ENCODE peak calls at places on chromosome 9, in five cellular contexts. One of them, this sample, is unnamed.

GRCh38 chr9:35741740-35742139 is 7.3 kb downstream of the GBA2 start:
- DNase-seq in H1: no peak
- DNase-seq in GM12878: no peak
- DNase-seq in HepG2: no peak
- DNase-seq in K562: no peak
- DNase-seq in this sample: no peak

GRCh38 chr9:79641055-79641454 is 69.3 kb downstream of the TLE4 start:
- DNase-seq in H1: no peak
- DNase-seq in GM12878: no peak
- DNase-seq in HepG2: no peak
- DNase-seq in K562: no peak
- DNase-seq in this sample: no peak

GRCh38 chr9:20262611-20263010 is 359.7 kb downstream of the MLLT3 start:
- DNase-seq in H1: no peak
- DNase-seq in GM12878: no peak
- DNase-seq in HepG2: no peak
- DNase-seq in K562: no peak
- DNase-seq in this sample: no peak

GRCh38 chr9:127555830-127556820 is 56.0 kb upstream of the STXBP1 start:
- DNase-seq in H1: no peak
- DNase-seq in GM12878: peak; percentile 24
- DNase-seq in HepG2: no peak
- DNase-seq in K562: peak; percentile 65
- DNase-seq in this sample: no peak

GRCh38 chr9:137715321-137715720 is 96.5 kb downstream of the EHMT1 start:
- DNase-seq in H1: no peak
- DNase-seq in GM12878: no peak
- DNase-seq in HepG2: no peak
- DNase-seq in K562: no peak
- DNase-seq in this sample: no peak

GRCh38 chr9:112848316-112849151 is 42.1 kb downstream of the SLC46A2 start:
- DNase-seq in H1: no peak
- DNase-seq in GM12878: no peak
- DNase-seq in HepG2: no peak
- DNase-seq in K562: no peak
- DNase-seq in this sample: peak; percentile 30

GRCh38 chr9:22463205-22463604 is 16.6 kb downstream of the DMRTA1 start:
- DNase-seq in H1: no peak
- DNase-seq in GM12878: no peak
- DNase-seq in HepG2: no peak
- DNase-seq in K562: no peak
- DNase-seq in this sample: no peak

GRCh38 chr9:11275158-11275695 is 662.4 kb upstream of the PTPRD start:
- DNase-seq in H1: no peak
- DNase-seq in GM12878: no peak
- DNase-seq in HepG2: peak; percentile 1
- DNase-seq in K562: no peak
- DNase-seq in this sample: no peak

GRCh38 chr9:124215956-124216355 is 41.8 kb upstream of the NEK6 start:
- DNase-seq in H1: no peak
- DNase-seq in GM12878: no peak
- DNase-seq in HepG2: no peak
- DNase-seq in K562: no peak
- DNase-seq in this sample: no peak

GRCh38 chr9:68750786-68751185 is 45.7 kb downstream of the PIP5K1B start:
- DNase-seq in H1: no peak
- DNase-seq in GM12878: no peak
- DNase-seq in HepG2: peak; percentile 23
- DNase-seq in K562: no peak
- DNase-seq in this sample: no peak

GRCh38 chr9:138071292-138071691 is 193.7 kb downstream of the CACNA1B start:
- DNase-seq in H1: no peak
- DNase-seq in GM12878: no peak
- DNase-seq in HepG2: no peak
- DNase-seq in K562: no peak
- DNase-seq in this sample: no peak

GRCh38 chr9:107465467-107466451 is 23.8 kb downstream of the KLF4 start:
- DNase-seq in H1: no peak
- DNase-seq in GM12878: no peak
- DNase-seq in HepG2: no peak
- DNase-seq in K562: peak; percentile 57
- DNase-seq in this sample: peak; percentile 79

GRCh38 chr9:77883846-77884771 is 147.5 kb downstream of the GNAQ start:
- DNase-seq in H1: peak; percentile 29
- DNase-seq in GM12878: no peak
- DNase-seq in HepG2: no peak
- DNase-seq in K562: no peak
- DNase-seq in this sample: no peak

GRCh38 chr9:76756273-76756650 is 8.0 kb upstream of the PCA3 start:
- DNase-seq in H1: peak; percentile 25
- DNase-seq in GM12878: no peak
- DNase-seq in HepG2: peak; percentile 7
- DNase-seq in K562: no peak
- DNase-seq in this sample: peak; percentile 69

GRCh38 chr9:108961151-108961550 is 27.0 kb downstream of the ABITRAM start:
- DNase-seq in H1: no peak
- DNase-seq in GM12878: no peak
- DNase-seq in HepG2: no peak
- DNase-seq in K562: no peak
- DNase-seq in this sample: no peak

GRCh38 chr9:36436909-36437308 is 36.8 kb upstream of the RNF38 start:
- DNase-seq in H1: no peak
- DNase-seq in GM12878: no peak
- DNase-seq in HepG2: no peak
- DNase-seq in K562: no peak
- DNase-seq in this sample: no peak

GRCh38 chr9:114220129-114220541 is 64.8 kb downstream of the COL27A1 start:
- DNase-seq in H1: no peak
- DNase-seq in GM12878: no peak
- DNase-seq in HepG2: no peak
- DNase-seq in K562: no peak
- DNase-seq in this sample: no peak

GRCh38 chr9:117860849-117861248 is 156.6 kb downstream of the TLR4 start:
- DNase-seq in H1: no peak
- DNase-seq in GM12878: no peak
- DNase-seq in HepG2: no peak
- DNase-seq in K562: no peak
- DNase-seq in this sample: no peak

GRCh38 chr9:34318163-34318790 is 10.8 kb downstream of the KIF24 start:
- DNase-seq in H1: no peak
- DNase-seq in GM12878: no peak
- DNase-seq in HepG2: no peak
- DNase-seq in K562: no peak
- DNase-seq in this sample: peak; percentile 20
- TF ChIP-seq ATF2 in H1: no peak
- TF ChIP-seq ATF2 in GM12878: no peak
- TF ChIP-seq ATF2 in HepG2: no peak
- TF ChIP-seq ATF2 in K562: no peak
- TF ChIP-seq ATF2 in this sample: no peak

GRCh38 chr9:133839822-133840329 is 101.7 kb upstream of the SARDH start:
- DNase-seq in H1: no peak
- DNase-seq in GM12878: no peak
- DNase-seq in HepG2: peak; percentile 36
- DNase-seq in K562: peak; percentile 33
- DNase-seq in this sample: peak; percentile 62
- TF ChIP-seq ATF2 in H1: no peak
- TF ChIP-seq ATF2 in GM12878: no peak
- TF ChIP-seq ATF2 in HepG2: no peak
- TF ChIP-seq ATF2 in K562: no peak
- TF ChIP-seq ATF2 in this sample: no peak

GRCh38 chr9:115633099-115633498 is 515.1 kb upstream of the TNC start:
- DNase-seq in H1: no peak
- DNase-seq in GM12878: no peak
- DNase-seq in HepG2: no peak
- DNase-seq in K562: no peak
- DNase-seq in this sample: no peak
- TF ChIP-seq ATF2 in H1: no peak
- TF ChIP-seq ATF2 in GM12878: no peak
- TF ChIP-seq ATF2 in HepG2: no peak
- TF ChIP-seq ATF2 in K562: no peak
- TF ChIP-seq ATF2 in this sample: no peak

GRCh38 chr9:89361816-89362646 is 43.7 kb downstream of the SECISBP2 start:
- DNase-seq in H1: no peak
- DNase-seq in GM12878: no peak
- DNase-seq in HepG2: no peak
- DNase-seq in K562: no peak
- DNase-seq in this sample: no peak
- TF ChIP-seq ATF2 in H1: no peak
- TF ChIP-seq ATF2 in GM12878: no peak
- TF ChIP-seq ATF2 in HepG2: no peak
- TF ChIP-seq ATF2 in K562: no peak
- TF ChIP-seq ATF2 in this sample: no peak

GRCh38 chr9:93473411-93473810 is 20.0 kb upstream of the FAM120AOS start:
- DNase-seq in H1: no peak
- DNase-seq in GM12878: no peak
- DNase-seq in HepG2: no peak
- DNase-seq in K562: no peak
- DNase-seq in this sample: no peak
- TF ChIP-seq ATF2 in H1: no peak
- TF ChIP-seq ATF2 in GM12878: no peak
- TF ChIP-seq ATF2 in HepG2: no peak
- TF ChIP-seq ATF2 in K562: no peak
- TF ChIP-seq ATF2 in this sample: no peak

GRCh38 chr9:135471751-135472640 is 7.6 kb upstream of the PPP1R26 start:
- DNase-seq in H1: no peak
- DNase-seq in GM12878: no peak
- DNase-seq in HepG2: no peak
- DNase-seq in K562: no peak
- DNase-seq in this sample: peak; percentile 38
- TF ChIP-seq ATF2 in H1: no peak
- TF ChIP-seq ATF2 in GM12878: no peak
- TF ChIP-seq ATF2 in HepG2: no peak
- TF ChIP-seq ATF2 in K562: no peak
- TF ChIP-seq ATF2 in this sample: no peak

GRCh38 chr9:18299449-18299848 is 174.5 kb upstream of the ADAMTSL1 start:
- DNase-seq in H1: no peak
- DNase-seq in GM12878: no peak
- DNase-seq in HepG2: no peak
- DNase-seq in K562: no peak
- DNase-seq in this sample: no peak

GRCh38 chr9:18294229-18294628 is 179.7 kb upstream of the ADAMTSL1 start:
- DNase-seq in H1: no peak
- DNase-seq in GM12878: no peak
- DNase-seq in HepG2: no peak
- DNase-seq in K562: no peak
- DNase-seq in this sample: no peak

GRCh38 chr9:18297532-18297872 is 176.5 kb upstream of the ADAMTSL1 start:
- DNase-seq in H1: peak; percentile 34
- DNase-seq in GM12878: no peak
- DNase-seq in HepG2: peak; percentile 4
- DNase-seq in K562: no peak
- DNase-seq in this sample: peak; percentile 42

GRCh38 chr9:18296702-18297531 is 177.0 kb upstream of the ADAMTSL1 start:
- DNase-seq in H1: no peak
- DNase-seq in GM12878: no peak
- DNase-seq in HepG2: no peak
- DNase-seq in K562: no peak
- DNase-seq in this sample: no peak
- TF ChIP-seq ATF2 in H1: no peak
- TF ChIP-seq ATF2 in GM12878: no peak
- TF ChIP-seq ATF2 in HepG2: no peak
- TF ChIP-seq ATF2 in K562: no peak
- TF ChIP-seq ATF2 in this sample: no peak